ENCODE peak calls at places on chromosomes 1 and 21, in five cellular contexts. X is activated CD4-positive, CD25-positive, alpha-beta regulatory T cell treated with anti-CD3 and anti-CD28 coated beads, Interleukin-2, amount 50 U/mL, for 16 hours; E is MV-4-11; U is AML-193; A is AG04450. J is an unnamed sample.

GRCh38 chr1:209549384-209550001 is 34.0 kb upstream of the CAMK1G start:
- DNase-seq in X (no peak), E (no peak), U (no peak), A (no peak), J (no peak)

GRCh38 chr1:147504801-147505303 is 36.4 kb upstream of the BCL9 start:
- DNase-seq in X (no peak), E (no peak), U (no peak), A (peak; percentile 4), J (no peak)

GRCh38 chr1:244340396-244340795 is 111.3 kb downstream of the ADSS2 start:
- DNase-seq in X (no peak), E (no peak), U (no peak), A (no peak), J (no peak)

GRCh38 chr1:172764378-172764777 is 105.5 kb downstream of the FASLG start:
- DNase-seq in X (no peak), E (no peak), U (no peak), A (no peak), J (no peak)

GRCh38 chr21:14889080-14889805 is 175.6 kb downstream of the NRIP1 start:
- DNase-seq in X (no peak), E (no peak), U (no peak), A (peak; percentile 30), J (no peak)

GRCh38 chr1:67429528-67430357 is 459 bp downstream of the SERBP1 start:
- DNase-seq in X (peak; percentile 18), E (no peak), U (no peak), A (no peak), J (no peak)

GRCh38 chr21:37044643-37045042 is 28.2 kb downstream of the PIGP start:
- DNase-seq in X (no peak), E (no peak), U (no peak), A (no peak), J (no peak)

GRCh38 chr21:25929859-25930520 is 195.2 kb downstream of the GABPA start:
- DNase-seq in X (no peak), E (no peak), U (no peak), A (peak; percentile 18), J (no peak)

GRCh38 chr21:44709426-44710293 is 1.7 kb downstream of the TSPEAR start:
- DNase-seq in X (no peak), E (no peak), U (no peak), A (no peak), J (no peak)

GRCh38 chr1:209609403-209610377 is 26.2 kb downstream of the CAMK1G start:
- DNase-seq in X (no peak), E (no peak), U (no peak), A (no peak), J (no peak)

GRCh38 chr1:207890136-207890738 is 20.7 kb downstream of the CD34 start:
- DNase-seq in X (no peak), E (peak; percentile 93), U (peak; percentile 6), A (no peak), J (no peak)

GRCh38 chr1:58778593-58778992 is 5.3 kb downstream of the JUN start:
- DNase-seq in X (no peak), E (no peak), U (no peak), A (no peak), J (no peak)

GRCh38 chr1:150484431-150484830 is 2.8 kb upstream of the TARS2 start:
- DNase-seq in X (no peak), E (no peak), U (no peak), A (no peak), J (no peak)

GRCh38 chr1:67140460-67140859 is 5.7 kb upstream of the C1orf141 start:
- DNase-seq in X (no peak), E (no peak), U (no peak), A (no peak), J (no peak)

GRCh38 chr1:245260116-245260882 is 105.5 kb downstream of the KIF26B start:
- DNase-seq in X (no peak), E (peak; percentile 20), U (no peak), A (no peak), J (no peak)

GRCh38 chr1:160222521-160222920 is 17.3 kb downstream of the PEA15 start:
- DNase-seq in X (no peak), E (no peak), U (no peak), A (no peak), J (no peak)

GRCh38 chr1:20076695-20077461 is 6.9 kb downstream of the PLA2G5 start:
- DNase-seq in X (no peak), E (no peak), U (no peak), A (no peak), J (no peak)

GRCh38 chr1:173248247-173248940 is 41.3 kb upstream of the TNFSF4 start:
- DNase-seq in X (no peak), E (no peak), U (no peak), A (no peak), J (no peak)

GRCh38 chr1:205575294-205575885 is 56.4 kb downstream of the ELK4 start:
- DNase-seq in X (no peak), E (no peak), U (no peak), A (no peak), J (no peak)

GRCh38 chr21:14259669-14260458 is 43.9 kb downstream of the RBM11 start:
- DNase-seq in X (no peak), E (peak; percentile 12), U (peak; percentile 31), A (no peak), J (no peak)

GRCh38 chr1:26069941-26070807 is 2.7 kb upstream of the TRIM63 start:
- DNase-seq in X (no peak), E (peak; percentile 29), U (no peak), A (no peak), J (no peak)

GRCh38 chr1:222777463-222777862 is 37.4 kb upstream of the DISP1 start:
- DNase-seq in X (no peak), E (no peak), U (no peak), A (no peak), J (no peak)

GRCh38 chr1:191624044-191624443 is 534.2 kb upstream of the RGS18 start:
- DNase-seq in X (no peak), E (no peak), U (no peak), A (no peak), J (no peak)

GRCh38 chr1:53362851-53363642 is 35.2 kb upstream of the LRP8 start:
- DNase-seq in X (no peak), E (no peak), U (no peak), A (no peak), J (no peak)

GRCh38 chr1:55337801-55338447 is 122.8 kb upstream of the USP24 start:
- DNase-seq in X (no peak), E (peak; percentile 61), U (peak; percentile 69), A (no peak), J (peak; percentile 14)

J was measured in amniotic stem cell.